ENCODE peak calls at places on chromosomes 7 and 10, in four cellular contexts. A is A549, E is left kidney, T is H9. K is an unnamed sample.

GRCh38 chr10:15504101-15504840 is 133.2 kb upstream of the FAM171A1 start:
- DNase-seq in A (no peak), T (no peak), E (peak; percentile 69), K (no peak)

GRCh38 chr7:155988421-155988820 is 176.2 kb upstream of the SHH start:
- DNase-seq in E (no peak), T (peak; percentile 4), A (no peak), K (no peak)

GRCh38 chr10:88651131-88651541 is 13.1 kb upstream of the LIPF start:
- DNase-seq in T (no peak), E (no peak), A (peak; percentile 15), K (no peak)

GRCh38 chr7:136036336-136036735 is 59.2 kb upstream of the MTPN start:
- DNase-seq in T (no peak), E (peak; percentile 81), A (no peak), K (no peak)

GRCh38 chr10:72763201-72763600 is 71.3 kb downstream of the MCU start:
- DNase-seq in A (no peak), E (no peak), T (no peak), K (no peak)

GRCh38 chr7:92631067-92631829 is 41.1 kb upstream of the FAM133B start:
- DNase-seq in T (no peak), E (no peak), A (no peak), K (no peak)

GRCh38 chr7:28036748-28037147 is 143.8 kb downstream of the JAZF1 start:
- DNase-seq in T (no peak), E (no peak), A (no peak), K (peak; percentile 76)

GRCh38 chr7:72435366-72435765 is 23.2 kb upstream of the CALN1 start:
- DNase-seq in E (peak; percentile 69), A (no peak), T (no peak), K (no peak)

GRCh38 chr7:12771378-12771877 is 84.0 kb downstream of the ARL4A start:
- DNase-seq in E (peak; percentile 80), T (no peak), A (no peak), K (peak; percentile 16)

GRCh38 chr10:3783721-3784432 is 1.1 kb downstream of the KLF6 start:
- DNase-seq in T (peak; percentile 62), E (peak; percentile 85), A (no peak), K (peak; percentile 98)

GRCh38 chr7:55247466-55247865 is 117.7 kb upstream of the LANCL2 start:
- DNase-seq in T (no peak), A (no peak), E (no peak), K (no peak)

GRCh38 chr7:97006951-97007861 is 1.9 kb downstream of the DLX6 start:
- DNase-seq in A (no peak), E (peak; percentile 41), T (peak; percentile 43), K (no peak)

GRCh38 chr7:31892099-31892787 is 178.0 kb downstream of the PDE1C start:
- DNase-seq in E (no peak), A (no peak), T (no peak), K (no peak)

GRCh38 chr10:34392641-34393170 is 422.4 kb downstream of the PARD3 start:
- DNase-seq in T (no peak), E (no peak), A (no peak), K (no peak)

GRCh38 chr10:78931333-78932083 is 137.3 kb upstream of the ZMIZ1 start:
- DNase-seq in T (no peak), E (no peak), A (no peak), K (no peak)

GRCh38 chr7:131459256-131459655 is 97.2 kb downstream of the PODXL start:
- DNase-seq in E (no peak), A (no peak), T (no peak), K (no peak)

GRCh38 chr10:76397957-76398665 is 966.7 kb downstream of the LRMDA start:
- DNase-seq in E (no peak), T (no peak), A (no peak), K (no peak)

GRCh38 chr7:116524609-116525297 is at the start of gene CAV1:
- DNase-seq in A (peak; percentile 93), T (peak; percentile 78), E (peak; percentile 68), K (peak; percentile 62)

GRCh38 chr7:106611911-106612310 is 49.0 kb downstream of the CCDC71L start:
- DNase-seq in A (no peak), E (no peak), T (no peak), K (no peak)

GRCh38 chr7:116138202-116138801 is 72.0 kb upstream of the TES start:
- DNase-seq in A (peak; percentile 46), T (no peak), E (peak; percentile 82), K (peak; percentile 73)

GRCh38 chr7:85156661-85157213 is 30.1 kb downstream of the SEMA3D start:
- DNase-seq in T (no peak), A (no peak), E (no peak), K (no peak)

GRCh38 chr7:100430450-100431285 is 1.0 kb downstream of the MEPCE start:
- DNase-seq in A (no peak), E (peak; percentile 46), T (no peak), K (no peak)

GRCh38 chr7:103140061-103140460 is 8.8 kb downstream of the NAPEPLD start:
- DNase-seq in A (no peak), E (no peak), T (no peak), K (no peak)

GRCh38 chr10:119006451-119007210 is 22.9 kb upstream of the NANOS1 start:
- DNase-seq in A (peak; percentile 89), E (no peak), T (no peak), K (no peak)

GRCh38 chr7:152180587-152180986 is 155.1 kb downstream of the GALNT11 start:
- DNase-seq in A (no peak), E (peak; percentile 3), T (no peak), K (no peak)

GRCh38 chr10:62183857-62184805 is 84.5 kb downstream of the RTKN2 start:
- DNase-seq in T (no peak), E (no peak), A (no peak), K (peak; percentile 33)

GRCh38 chr10:101759354-101760247 is 16.3 kb downstream of the FGF8 start:
- DNase-seq in T (peak; percentile 61), E (peak; percentile 56), A (no peak), K (no peak)

GRCh38 chr10:338176-339037 is 203.2 kb downstream of the ZMYND11 start:
- DNase-seq in A (peak; percentile 41), T (no peak), E (peak; percentile 76), K (no peak)

GRCh38 chr7:112272921-112273561 is 66.5 kb downstream of the ZNF277 start:
- DNase-seq in T (no peak), A (no peak), E (no peak), K (no peak)

K was measured in T47D.